ENCODE peak calls at places on chromosome 13, in four cellular contexts. D is activated CD4-positive, CD25-positive, alpha-beta regulatory T cell; H is iPS-NIHi11; F is pons. G is an unnamed sample.

GRCh38 chr13:23615677-23616076 is 45.5 kb downstream of the TNFRSF19 start:
- DNase-seq in D (no peak), H (no peak), F (peak), G (no peak)

GRCh38 chr13:45510671-45511070 is 45.9 kb downstream of the COG3 start:
- DNase-seq in D (no peak), H (peak), F (no peak), G (no peak)

GRCh38 chr13:111532111-111532510 is 211.7 kb downstream of the TEX29 start:
- DNase-seq in D (no peak), F (no peak), H (no peak), G (no peak)

GRCh38 chr13:52779028-52779612 is 39.5 kb upstream of the CNMD start:
- DNase-seq in D (no peak), F (peak), H (peak), G (peak)

GRCh38 chr13:76189882-76190519 is 553.9 kb downstream of the LMO7 start:
- DNase-seq in F (no peak), H (no peak), D (no peak), G (no peak)

GRCh38 chr13:27667946-27668345 is 46.3 kb downstream of the POLR1D start:
- DNase-seq in F (no peak), H (no peak), D (no peak), G (no peak)

GRCh38 chr13:27622102-27622820 is 569 bp downstream of the POLR1D start:
- DNase-seq in D (no peak), H (no peak), F (peak), G (no peak)

GRCh38 chr13:108955741-108956140 is 326.3 kb downstream of the MYO16 start:
- DNase-seq in F (no peak), H (no peak), D (no peak), G (no peak)

GRCh38 chr13:44364019-44364418 is 9.6 kb upstream of the SERP2 start:
- DNase-seq in H (no peak), D (no peak), F (no peak), G (no peak)

GRCh38 chr13:77872995-77873394 is 45.6 kb downstream of the EDNRB start:
- DNase-seq in D (no peak), F (no peak), H (no peak), G (no peak)

GRCh38 chr13:59424661-59425060 is 739.1 kb downstream of the DIAPH3 start:
- DNase-seq in H (no peak), D (no peak), F (no peak), G (no peak)

GRCh38 chr13:98997738-98998641 is 20.1 kb upstream of the DOCK9 start:
- DNase-seq in H (no peak), D (no peak), F (no peak), G (peak)

GRCh38 chr13:31207630-31208549 is 8.1 kb downstream of the B3GLCT start:
- DNase-seq in F (no peak), H (no peak), D (no peak), G (no peak)

GRCh38 chr13:60591348-60591747 is 194.3 kb downstream of the TDRD3 start:
- DNase-seq in D (no peak), H (no peak), F (no peak), G (no peak)

GRCh38 chr13:41658057-41658642 is 200.8 kb downstream of the RGCC start:
- DNase-seq in D (no peak), F (no peak), H (no peak), G (no peak)

GRCh38 chr13:99652141-99652540 is 150.9 kb downstream of the TM9SF2 start:
- DNase-seq in D (no peak), F (no peak), H (no peak), G (no peak)

GRCh38 chr13:61500176-61500575 is 84.5 kb upstream of the PCDH20 start:
- DNase-seq in D (no peak), F (no peak), H (no peak), G (no peak)

GRCh38 chr13:47136659-47136975 is 239.8 kb upstream of the HTR2A start:
- DNase-seq in H (no peak), D (no peak), F (no peak), G (no peak)

GRCh38 chr13:83216521-83217245 is 665.6 kb downstream of the SLITRK1 start:
- DNase-seq in H (no peak), F (no peak), D (no peak), G (no peak)

GRCh38 chr13:90792335-90792734 is 555.2 kb upstream of the MIR17HG start:
- DNase-seq in H (no peak), D (no peak), F (no peak), G (no peak)

GRCh38 chr13:27504541-27504940 is 54.2 kb upstream of the MTIF3 start:
- DNase-seq in F (no peak), D (no peak), H (no peak), G (no peak)

GRCh38 chr13:74620711-74621110 is 486.5 kb upstream of the KLF12 start:
- DNase-seq in F (no peak), D (no peak), H (no peak), G (no peak)

GRCh38 chr13:102117175-102117830 is 284.5 kb downstream of the FGF14 start:
- DNase-seq in D (no peak), H (no peak), F (no peak), G (no peak)

GRCh38 chr13:108230377-108230776 is 12.2 kb downstream of the ABHD13 start:
- DNase-seq in D (no peak), F (no peak), H (no peak), G (no peak)

GRCh38 chr13:98986226-98986846 is 8.5 kb upstream of the DOCK9 start:
- DNase-seq in H (no peak), D (no peak), F (no peak), G (no peak)